ENCODE peak calls at places on chromosomes 3 and 15, in six cellular contexts. Z is ovary, T is A549, F is H1, G is HepG2, C is breast epithelium. M is an unnamed sample.

GRCh38 chr15:69535101-69535638 is 82.6 kb downstream of the RPLP1 start:
- DNase-seq in Z (no peak), T (no peak), F (no peak), G (no peak), C (peak), M (peak)

GRCh38 chr15:67003586-67003985 is 61.8 kb upstream of the SMAD3 start:
- DNase-seq in Z (no peak), T (peak), F (peak), G (no peak), C (no peak), M (peak)

GRCh38 chr3:73349657-73350056 is 275.1 kb downstream of the PDZRN3 start:
- DNase-seq in Z (no peak), T (no peak), F (no peak), G (no peak), C (no peak), M (no peak)

GRCh38 chr15:60389261-60390077 is 8.3 kb downstream of the ANXA2 start:
- DNase-seq in Z (no peak), T (no peak), F (no peak), G (no peak), C (no peak), M (no peak)

GRCh38 chr3:15478300-15478979 is 43.1 kb downstream of the COLQ start:
- DNase-seq in Z (no peak), T (no peak), F (no peak), G (no peak), C (no peak), M (no peak)

GRCh38 chr3:42507252-42507651 is 4.8 kb downstream of the VIPR1 start:
- DNase-seq in Z (no peak), T (no peak), F (no peak), G (no peak), C (peak), M (no peak)

GRCh38 chr3:192818126-192818525 is 90.8 kb upstream of the FGF12 start:
- DNase-seq in Z (no peak), T (no peak), F (no peak), G (no peak), C (no peak), M (no peak)

GRCh38 chr3:156474560-156475389 is 80.1 kb downstream of the SSR3 start:
- DNase-seq in Z (no peak), T (no peak), F (no peak), G (no peak), C (no peak), M (no peak)

GRCh38 chr3:184710870-184711365 is 946 bp downstream of the MAGEF1 start:
- DNase-seq in Z (no peak), T (peak), F (peak), G (no peak), C (no peak), M (no peak)

GRCh38 chr3:111244760-111245159 is 173.1 kb downstream of the NECTIN3 start:
- DNase-seq in Z (no peak), T (no peak), F (no peak), G (no peak), C (no peak), M (no peak)

GRCh38 chr3:54476876-54477275 is 354.5 kb downstream of the CACNA2D3 start:
- DNase-seq in Z (no peak), T (no peak), F (no peak), G (no peak), C (no peak), M (no peak)

GRCh38 chr15:63088532-63089245 is 33.0 kb upstream of the LACTB start:
- DNase-seq in Z (no peak), T (peak), F (no peak), G (no peak), C (no peak), M (no peak)

GRCh38 chr3:51709004-51709420 is 2.1 kb downstream of the GRM2 start:
- DNase-seq in Z (peak), T (no peak), F (no peak), G (no peak), C (peak), M (no peak)

GRCh38 chr15:81338422-81339007 is 14.6 kb upstream of the STARD5 start:
- DNase-seq in Z (no peak), T (peak), F (peak), G (no peak), C (no peak), M (peak)

GRCh38 chr3:152835311-152836102 is 576 bp downstream of the P2RY1 start:
- DNase-seq in Z (peak), T (peak), F (peak), G (no peak), C (peak), M (no peak)

GRCh38 chr3:117622130-117622841 is 912.7 kb downstream of the TUSC7 start:
- DNase-seq in Z (no peak), T (peak), F (no peak), G (no peak), C (no peak), M (no peak)

GRCh38 chr15:81037952-81038743 is 37.4 kb downstream of the TLNRD1 start:
- DNase-seq in Z (no peak), T (no peak), F (no peak), G (no peak), C (no peak), M (no peak)

GRCh38 chr3:132659000-132659369 is 624 bp downstream of the ACAD11 start:
- DNase-seq in Z (no peak), T (no peak), F (no peak), G (no peak), C (no peak), M (no peak)

DNA sequence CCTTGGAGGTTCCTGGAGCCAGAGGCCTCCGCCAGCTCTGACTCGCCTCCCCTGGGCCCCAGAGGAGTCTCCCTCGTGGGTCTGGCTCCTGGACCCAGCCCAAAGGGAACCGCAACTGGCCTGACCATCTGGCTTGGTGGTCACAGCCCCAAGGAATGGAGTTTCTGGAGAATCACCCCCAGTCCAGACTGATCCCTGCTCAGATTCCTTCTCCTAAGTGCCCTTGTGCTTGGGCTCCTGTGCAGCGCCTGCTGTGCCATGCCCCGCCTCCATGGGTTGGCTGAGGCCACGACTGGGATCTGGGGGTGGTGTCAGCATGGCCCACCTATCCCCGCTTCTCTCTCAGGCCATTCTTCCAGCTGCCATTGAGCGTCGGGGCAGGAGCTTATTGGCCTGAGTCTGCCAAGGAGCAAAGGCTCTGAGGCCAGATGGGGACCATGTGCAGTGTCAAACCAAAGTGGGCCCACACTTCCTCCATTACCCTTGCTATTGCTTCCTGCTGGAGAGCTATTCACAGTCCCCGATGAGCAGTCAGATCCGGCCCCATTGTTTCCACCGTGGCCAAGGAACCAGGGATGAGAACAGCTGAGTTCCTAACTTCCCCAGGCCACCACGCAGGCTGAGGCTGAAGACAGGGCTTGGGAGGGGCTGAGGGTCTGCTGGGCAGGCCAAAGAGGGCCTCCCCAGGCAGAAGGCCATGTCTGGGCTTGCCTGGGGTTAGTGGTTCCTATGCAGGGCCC is 19.0 kb downstream of the CSPG4 start:
- DNase-seq in Z (peak), T (no peak), F (no peak), G (no peak), C (no peak), M (no peak)
- TF ChIP-seq POLR2A in Z (no peak), T (no peak), F (no peak), G (no peak), C (no peak), M (no peak)

DNA sequence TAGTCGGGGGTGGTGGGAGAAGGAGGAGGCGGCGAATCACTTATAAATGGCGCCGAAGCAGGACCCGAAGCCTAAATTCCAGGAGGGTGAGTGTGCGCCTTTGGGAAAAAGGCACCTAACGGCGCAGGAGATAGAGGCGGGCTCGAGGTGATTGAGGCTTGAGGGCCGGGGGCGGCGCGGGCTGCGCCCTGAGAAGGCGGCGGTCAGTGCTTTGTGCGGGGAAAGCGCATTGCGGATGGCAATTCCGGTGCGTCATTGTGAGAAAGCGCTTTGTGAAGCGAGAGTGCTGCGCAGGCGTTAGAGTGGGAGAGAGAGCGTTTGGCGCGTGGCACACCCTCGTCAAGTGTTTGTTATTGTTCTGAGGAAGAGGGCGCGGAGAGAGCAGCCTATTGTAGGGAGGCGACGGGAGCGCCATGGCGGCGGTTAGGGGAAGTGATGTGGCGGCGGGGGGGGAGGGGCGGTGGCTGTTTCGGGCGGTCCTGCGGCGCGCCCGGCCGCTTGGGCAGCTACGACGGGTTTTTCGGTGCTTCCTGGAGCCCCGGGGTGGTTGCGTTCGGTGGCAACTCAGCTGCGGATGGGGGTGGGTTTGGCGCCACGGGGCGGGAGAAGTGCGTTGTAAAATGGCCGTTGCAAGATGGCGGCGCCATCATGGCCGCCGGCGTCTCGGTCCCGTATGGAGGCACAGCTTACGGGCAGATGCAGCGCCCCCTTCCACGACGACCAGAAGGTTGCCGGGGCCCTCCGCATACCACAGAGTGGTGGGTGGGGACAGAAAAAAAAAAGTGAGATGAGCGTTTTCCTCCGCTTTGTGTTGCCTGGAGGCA is 494 bp downstream of the MORF4L1 start:
- DNase-seq in Z (peak), T (peak), F (peak), G (peak), C (peak), M (peak)
- TF ChIP-seq POLR2A in Z (no peak), T (peak), F (peak), G (peak), C (peak), M (peak)

DNA sequence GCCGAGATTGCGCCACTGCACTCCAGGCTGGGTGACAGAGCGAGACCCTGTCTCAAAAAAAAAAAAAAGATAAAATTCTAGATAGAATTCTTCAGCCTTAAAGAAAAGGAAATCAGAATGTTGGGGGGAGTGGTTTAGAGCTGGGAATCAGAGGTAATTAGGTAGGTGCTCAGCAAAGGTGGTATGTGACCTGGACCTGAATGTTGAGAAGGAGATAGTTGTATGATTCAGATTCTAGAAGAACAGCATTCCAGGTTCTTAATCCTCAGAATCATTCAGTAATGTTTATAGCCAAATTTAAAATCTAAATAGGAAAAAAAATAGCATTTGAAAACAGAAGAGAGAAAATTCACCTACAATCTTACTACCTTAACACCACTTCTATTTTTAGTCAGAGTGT is 71.3 kb upstream of the UBE2E1 start:
- DNase-seq in Z (no peak), T (no peak), F (no peak), G (no peak), C (no peak), M (no peak)
- TF ChIP-seq POLR2A in Z (no peak), T (no peak), F (no peak), G (no peak), C (no peak), M (no peak)

GRCh38 chr3:105805402-105805801 is 63.4 kb downstream of the CBLB start:
- DNase-seq in Z (no peak), T (no peak), F (no peak), G (no peak), C (no peak), M (no peak)

GRCh38 chr3:105800320-105800719 is 68.5 kb downstream of the CBLB start:
- DNase-seq in Z (no peak), T (peak), F (no peak), G (no peak), C (no peak), M (no peak)

GRCh38 chr3:105802073-105802706 is 66.6 kb downstream of the CBLB start:
- DNase-seq in Z (no peak), T (no peak), F (no peak), G (no peak), C (no peak), M (no peak)

GRCh38 chr3:105798381-105798934 is 70.4 kb downstream of the CBLB start:
- DNase-seq in Z (no peak), T (no peak), F (no peak), G (no peak), C (no peak), M (no peak)

GRCh38 chr3:105801397-105801796 is 67.4 kb downstream of the CBLB start:
- DNase-seq in Z (no peak), T (no peak), F (no peak), G (no peak), C (no peak), M (no peak)
- TF ChIP-seq POLR2A in Z (no peak), T (no peak), F (no peak), G (no peak), C (no peak), M (no peak)

GRCh38 chr3:189322339-189322738 is 150.6 kb downstream of the TPRG1 start:
- DNase-seq in Z (no peak), T (peak), F (no peak), G (no peak), C (no peak), M (no peak)

GRCh38 chr3:189325454-189325853 is 153.7 kb downstream of the TPRG1 start:
- DNase-seq in Z (no peak), T (peak), F (no peak), G (no peak), C (no peak), M (no peak)

GRCh38 chr3:189320511-189320910 is 148.7 kb downstream of the TPRG1 start:
- DNase-seq in Z (no peak), T (no peak), F (no peak), G (no peak), C (no peak), M (no peak)

GRCh38 chr3:189330066-189330465 is 158.3 kb downstream of the TPRG1 start:
- DNase-seq in Z (no peak), T (no peak), F (no peak), G (no peak), C (no peak), M (no peak)

GRCh38 chr3:189324538-189325138 is 152.9 kb downstream of the TPRG1 start:
- DNase-seq in Z (no peak), T (peak), F (no peak), G (peak), C (no peak), M (peak)
- TF ChIP-seq POLR2A in Z (no peak), T (no peak), F (no peak), G (no peak), C (no peak), M (no peak)

M was measured in H54.